ENCODE peak calls at places on chromosomes 5 and 9, in six cellular contexts. One of them, this sample, is unnamed.

GRCh38 chr5:29079771-29080170 is 2041.4 kb upstream of the CDH9 start:
- DNase-seq in kidney tubule cell: peak
- DNase-seq in central memory CD4-positive, alpha-beta T cell: no peak
- DNase-seq in stimulated activated CD8-positive, alpha-beta memory T cell treated with anti-CD3 and anti-CD28 coated beads, Interleukin-4, amount 100 ng/mL, for 4 hours: no peak
- DNase-seq in CD4-positive, alpha-beta T cell: no peak
- DNase-seq in CD8-positive, alpha-beta memory T cell: no peak
- DNase-seq in this sample: no peak

GRCh38 chr5:102911973-102912372 is 156.9 kb downstream of the PAM start:
- DNase-seq in CD4-positive, alpha-beta T cell: no peak
- DNase-seq in kidney tubule cell: peak
- DNase-seq in stimulated activated CD8-positive, alpha-beta memory T cell treated with anti-CD3 and anti-CD28 coated beads, Interleukin-4, amount 100 ng/mL, for 4 hours: no peak
- DNase-seq in CD8-positive, alpha-beta memory T cell: no peak
- DNase-seq in central memory CD4-positive, alpha-beta T cell: no peak
- DNase-seq in this sample: no peak

GRCh38 chr9:134275379-134275778 is 50.9 kb upstream of the RXRA start:
- DNase-seq in central memory CD4-positive, alpha-beta T cell: no peak
- DNase-seq in kidney tubule cell: no peak
- DNase-seq in CD8-positive, alpha-beta memory T cell: no peak
- DNase-seq in CD4-positive, alpha-beta T cell: no peak
- DNase-seq in stimulated activated CD8-positive, alpha-beta memory T cell treated with anti-CD3 and anti-CD28 coated beads, Interleukin-4, amount 100 ng/mL, for 4 hours: no peak
- DNase-seq in this sample: no peak

GRCh38 chr9:88949961-88950340 is 41.3 kb upstream of the S1PR3 start:
- DNase-seq in CD4-positive, alpha-beta T cell: no peak
- DNase-seq in kidney tubule cell: peak
- DNase-seq in CD8-positive, alpha-beta memory T cell: no peak
- DNase-seq in central memory CD4-positive, alpha-beta T cell: no peak
- DNase-seq in stimulated activated CD8-positive, alpha-beta memory T cell treated with anti-CD3 and anti-CD28 coated beads, Interleukin-4, amount 100 ng/mL, for 4 hours: no peak
- DNase-seq in this sample: no peak

GRCh38 chr5:75156585-75156984 is 80.1 kb downstream of the ANKRD31 start:
- DNase-seq in central memory CD4-positive, alpha-beta T cell: no peak
- DNase-seq in CD8-positive, alpha-beta memory T cell: no peak
- DNase-seq in stimulated activated CD8-positive, alpha-beta memory T cell treated with anti-CD3 and anti-CD28 coated beads, Interleukin-4, amount 100 ng/mL, for 4 hours: no peak
- DNase-seq in CD4-positive, alpha-beta T cell: no peak
- DNase-seq in kidney tubule cell: peak
- DNase-seq in this sample: no peak

GRCh38 chr5:154967419-154968024 is 26.6 kb downstream of the MRPL22 start:
- DNase-seq in central memory CD4-positive, alpha-beta T cell: no peak
- DNase-seq in CD4-positive, alpha-beta T cell: no peak
- DNase-seq in stimulated activated CD8-positive, alpha-beta memory T cell treated with anti-CD3 and anti-CD28 coated beads, Interleukin-4, amount 100 ng/mL, for 4 hours: no peak
- DNase-seq in CD8-positive, alpha-beta memory T cell: no peak
- DNase-seq in kidney tubule cell: no peak
- DNase-seq in this sample: no peak

GRCh38 chr9:71146511-71146910 is 25.1 kb upstream of the TRPM3 start:
- DNase-seq in CD8-positive, alpha-beta memory T cell: no peak
- DNase-seq in CD4-positive, alpha-beta T cell: no peak
- DNase-seq in kidney tubule cell: no peak
- DNase-seq in central memory CD4-positive, alpha-beta T cell: no peak
- DNase-seq in stimulated activated CD8-positive, alpha-beta memory T cell treated with anti-CD3 and anti-CD28 coated beads, Interleukin-4, amount 100 ng/mL, for 4 hours: no peak
- DNase-seq in this sample: no peak

GRCh38 chr5:151079838-151080619 is 805 bp downstream of the TNIP1 start:
- DNase-seq in CD8-positive, alpha-beta memory T cell: no peak
- DNase-seq in kidney tubule cell: peak
- DNase-seq in central memory CD4-positive, alpha-beta T cell: no peak
- DNase-seq in CD4-positive, alpha-beta T cell: no peak
- DNase-seq in stimulated activated CD8-positive, alpha-beta memory T cell treated with anti-CD3 and anti-CD28 coated beads, Interleukin-4, amount 100 ng/mL, for 4 hours: no peak
- DNase-seq in this sample: no peak

GRCh38 chr9:129166962-129167557 is 11.0 kb downstream of the IER5L start:
- DNase-seq in central memory CD4-positive, alpha-beta T cell: no peak
- DNase-seq in CD8-positive, alpha-beta memory T cell: no peak
- DNase-seq in kidney tubule cell: peak
- DNase-seq in CD4-positive, alpha-beta T cell: no peak
- DNase-seq in stimulated activated CD8-positive, alpha-beta memory T cell treated with anti-CD3 and anti-CD28 coated beads, Interleukin-4, amount 100 ng/mL, for 4 hours: no peak
- DNase-seq in this sample: peak

GRCh38 chr9:100590481-100590880 is 12.6 kb downstream of the CAVIN4 start:
- DNase-seq in stimulated activated CD8-positive, alpha-beta memory T cell treated with anti-CD3 and anti-CD28 coated beads, Interleukin-4, amount 100 ng/mL, for 4 hours: no peak
- DNase-seq in CD8-positive, alpha-beta memory T cell: no peak
- DNase-seq in kidney tubule cell: no peak
- DNase-seq in central memory CD4-positive, alpha-beta T cell: no peak
- DNase-seq in CD4-positive, alpha-beta T cell: no peak
- DNase-seq in this sample: no peak

GRCh38 chr9:126435626-126436025 is 109.0 kb downstream of the MVB12B start:
- DNase-seq in kidney tubule cell: no peak
- DNase-seq in CD4-positive, alpha-beta T cell: no peak
- DNase-seq in central memory CD4-positive, alpha-beta T cell: no peak
- DNase-seq in CD8-positive, alpha-beta memory T cell: no peak
- DNase-seq in stimulated activated CD8-positive, alpha-beta memory T cell treated with anti-CD3 and anti-CD28 coated beads, Interleukin-4, amount 100 ng/mL, for 4 hours: no peak
- DNase-seq in this sample: no peak

GRCh38 chr9:32395483-32396216 is 11.2 kb downstream of the ACO1 start:
- DNase-seq in kidney tubule cell: peak
- DNase-seq in central memory CD4-positive, alpha-beta T cell: no peak
- DNase-seq in stimulated activated CD8-positive, alpha-beta memory T cell treated with anti-CD3 and anti-CD28 coated beads, Interleukin-4, amount 100 ng/mL, for 4 hours: no peak
- DNase-seq in CD8-positive, alpha-beta memory T cell: no peak
- DNase-seq in CD4-positive, alpha-beta T cell: no peak
- DNase-seq in this sample: peak

GRCh38 chr5:2123874-2124273 is 241.1 kb upstream of the IRX4 start:
- DNase-seq in CD4-positive, alpha-beta T cell: no peak
- DNase-seq in kidney tubule cell: no peak
- DNase-seq in CD8-positive, alpha-beta memory T cell: no peak
- DNase-seq in stimulated activated CD8-positive, alpha-beta memory T cell treated with anti-CD3 and anti-CD28 coated beads, Interleukin-4, amount 100 ng/mL, for 4 hours: no peak
- DNase-seq in central memory CD4-positive, alpha-beta T cell: no peak
- DNase-seq in this sample: no peak

GRCh38 chr5:86465052-86465838 is 152.5 kb upstream of the COX7C start:
- DNase-seq in stimulated activated CD8-positive, alpha-beta memory T cell treated with anti-CD3 and anti-CD28 coated beads, Interleukin-4, amount 100 ng/mL, for 4 hours: no peak
- DNase-seq in kidney tubule cell: no peak
- DNase-seq in CD8-positive, alpha-beta memory T cell: no peak
- DNase-seq in CD4-positive, alpha-beta T cell: no peak
- DNase-seq in central memory CD4-positive, alpha-beta T cell: no peak
- DNase-seq in this sample: no peak

GRCh38 chr5:177389368-177390169 is 5.3 kb downstream of the SLC34A1 start:
- DNase-seq in kidney tubule cell: peak
- DNase-seq in CD4-positive, alpha-beta T cell: peak
- DNase-seq in central memory CD4-positive, alpha-beta T cell: peak
- DNase-seq in CD8-positive, alpha-beta memory T cell: peak
- DNase-seq in stimulated activated CD8-positive, alpha-beta memory T cell treated with anti-CD3 and anti-CD28 coated beads, Interleukin-4, amount 100 ng/mL, for 4 hours: no peak
- DNase-seq in this sample: peak

GRCh38 chr5:27462936-27463335 is 424.6 kb upstream of the CDH9 start:
- DNase-seq in CD8-positive, alpha-beta memory T cell: no peak
- DNase-seq in kidney tubule cell: no peak
- DNase-seq in stimulated activated CD8-positive, alpha-beta memory T cell treated with anti-CD3 and anti-CD28 coated beads, Interleukin-4, amount 100 ng/mL, for 4 hours: no peak
- DNase-seq in CD4-positive, alpha-beta T cell: no peak
- DNase-seq in central memory CD4-positive, alpha-beta T cell: no peak
- DNase-seq in this sample: no peak

GRCh38 chr9:34989946-34990635 is 546 bp downstream of the DNAJB5 start:
- DNase-seq in central memory CD4-positive, alpha-beta T cell: peak
- DNase-seq in CD4-positive, alpha-beta T cell: peak
- DNase-seq in CD8-positive, alpha-beta memory T cell: peak
- DNase-seq in kidney tubule cell: peak
- DNase-seq in stimulated activated CD8-positive, alpha-beta memory T cell treated with anti-CD3 and anti-CD28 coated beads, Interleukin-4, amount 100 ng/mL, for 4 hours: no peak
- DNase-seq in this sample: peak

GRCh38 chr9:113807173-113808061 is 68.7 kb upstream of the ZNF618 start:
- DNase-seq in kidney tubule cell: peak
- DNase-seq in CD8-positive, alpha-beta memory T cell: no peak
- DNase-seq in CD4-positive, alpha-beta T cell: peak
- DNase-seq in central memory CD4-positive, alpha-beta T cell: peak
- DNase-seq in stimulated activated CD8-positive, alpha-beta memory T cell treated with anti-CD3 and anti-CD28 coated beads, Interleukin-4, amount 100 ng/mL, for 4 hours: no peak
- DNase-seq in this sample: peak

GRCh38 chr5:60652206-60652605 is 47.8 kb downstream of the DEPDC1B start:
- DNase-seq in kidney tubule cell: peak
- DNase-seq in central memory CD4-positive, alpha-beta T cell: no peak
- DNase-seq in stimulated activated CD8-positive, alpha-beta memory T cell treated with anti-CD3 and anti-CD28 coated beads, Interleukin-4, amount 100 ng/mL, for 4 hours: no peak
- DNase-seq in CD4-positive, alpha-beta T cell: no peak
- DNase-seq in CD8-positive, alpha-beta memory T cell: no peak
- DNase-seq in this sample: no peak

GRCh38 chr5:134958755-134959154 is 9.0 kb upstream of the CATSPER3 start:
- DNase-seq in CD8-positive, alpha-beta memory T cell: no peak
- DNase-seq in central memory CD4-positive, alpha-beta T cell: no peak
- DNase-seq in kidney tubule cell: no peak
- DNase-seq in CD4-positive, alpha-beta T cell: no peak
- DNase-seq in stimulated activated CD8-positive, alpha-beta memory T cell treated with anti-CD3 and anti-CD28 coated beads, Interleukin-4, amount 100 ng/mL, for 4 hours: no peak
- DNase-seq in this sample: no peak

GRCh38 chr5:109186759-109187158 is 223.0 kb downstream of the PJA2 start:
- DNase-seq in central memory CD4-positive, alpha-beta T cell: no peak
- DNase-seq in CD8-positive, alpha-beta memory T cell: no peak
- DNase-seq in CD4-positive, alpha-beta T cell: no peak
- DNase-seq in kidney tubule cell: no peak
- DNase-seq in stimulated activated CD8-positive, alpha-beta memory T cell treated with anti-CD3 and anti-CD28 coated beads, Interleukin-4, amount 100 ng/mL, for 4 hours: no peak
- DNase-seq in this sample: no peak

GRCh38 chr5:142364251-142365145 is 39.7 kb upstream of the SPRY4 start:
- DNase-seq in central memory CD4-positive, alpha-beta T cell: no peak
- DNase-seq in kidney tubule cell: peak
- DNase-seq in CD8-positive, alpha-beta memory T cell: no peak
- DNase-seq in CD4-positive, alpha-beta T cell: no peak
- DNase-seq in stimulated activated CD8-positive, alpha-beta memory T cell treated with anti-CD3 and anti-CD28 coated beads, Interleukin-4, amount 100 ng/mL, for 4 hours: no peak
- DNase-seq in this sample: peak

GRCh38 chr9:134962065-134962997 is 44.6 kb upstream of the FCN1 start:
- DNase-seq in kidney tubule cell: no peak
- DNase-seq in CD4-positive, alpha-beta T cell: no peak
- DNase-seq in central memory CD4-positive, alpha-beta T cell: no peak
- DNase-seq in stimulated activated CD8-positive, alpha-beta memory T cell treated with anti-CD3 and anti-CD28 coated beads, Interleukin-4, amount 100 ng/mL, for 4 hours: no peak
- DNase-seq in CD8-positive, alpha-beta memory T cell: no peak
- DNase-seq in this sample: no peak

GRCh38 chr9:32468740-32469139 is 57.3 kb downstream of the RIGI start:
- DNase-seq in CD8-positive, alpha-beta memory T cell: no peak
- DNase-seq in stimulated activated CD8-positive, alpha-beta memory T cell treated with anti-CD3 and anti-CD28 coated beads, Interleukin-4, amount 100 ng/mL, for 4 hours: no peak
- DNase-seq in central memory CD4-positive, alpha-beta T cell: no peak
- DNase-seq in CD4-positive, alpha-beta T cell: no peak
- DNase-seq in kidney tubule cell: no peak
- DNase-seq in this sample: no peak

GRCh38 chr5:154446183-154447073 is 631 bp downstream of the SAP30L start:
- DNase-seq in CD8-positive, alpha-beta memory T cell: peak
- DNase-seq in kidney tubule cell: peak
- DNase-seq in stimulated activated CD8-positive, alpha-beta memory T cell treated with anti-CD3 and anti-CD28 coated beads, Interleukin-4, amount 100 ng/mL, for 4 hours: no peak
- DNase-seq in central memory CD4-positive, alpha-beta T cell: peak
- DNase-seq in CD4-positive, alpha-beta T cell: peak
- DNase-seq in this sample: peak

GRCh38 chr5:90226433-90227099 is 183.0 kb downstream of the CETN3 start:
- DNase-seq in CD8-positive, alpha-beta memory T cell: no peak
- DNase-seq in stimulated activated CD8-positive, alpha-beta memory T cell treated with anti-CD3 and anti-CD28 coated beads, Interleukin-4, amount 100 ng/mL, for 4 hours: no peak
- DNase-seq in CD4-positive, alpha-beta T cell: no peak
- DNase-seq in kidney tubule cell: no peak
- DNase-seq in central memory CD4-positive, alpha-beta T cell: no peak
- DNase-seq in this sample: peak

GRCh38 chr9:9820411-9820810 is 792.4 kb downstream of the PTPRD start:
- DNase-seq in central memory CD4-positive, alpha-beta T cell: no peak
- DNase-seq in CD4-positive, alpha-beta T cell: no peak
- DNase-seq in kidney tubule cell: no peak
- DNase-seq in CD8-positive, alpha-beta memory T cell: no peak
- DNase-seq in stimulated activated CD8-positive, alpha-beta memory T cell treated with anti-CD3 and anti-CD28 coated beads, Interleukin-4, amount 100 ng/mL, for 4 hours: no peak
- DNase-seq in this sample: no peak

This sample was measured in right cardiac atrium.